ENCODE peak calls at places on chromosomes 1 and 21, in ten cellular contexts. N is AG04450, J is fibroblast of pulmonary artery, I is brain microvascular endothelial cell, F is heart right ventricle, L is lower leg skin, C is Calu3, P is WTC11, U is neural crest cell, R is mammary epithelial cell. G is an unnamed sample.

GRCh38 chr1:43057567-43057966 is 98.9 kb upstream of the SLC2A1 start:
- DNase-seq in N (no peak), J (no peak), I (no peak), F (no peak), L (peak), C (no peak), P (no peak), U (no peak), R (no peak), G (no peak)

GRCh38 chr1:93531193-93531592 is 83.3 kb downstream of the FNBP1L start:
- DNase-seq in N (no peak), J (no peak), I (no peak), F (no peak), L (no peak), C (no peak), P (no peak), U (no peak), R (no peak), G (no peak)

GRCh38 chr1:113128116-113128515 is 55.1 kb downstream of the LRIG2 start:
- DNase-seq in N (no peak), J (no peak), I (no peak), F (no peak), L (no peak), C (no peak), P (no peak), U (no peak), R (no peak), G (no peak)

GRCh38 chr1:57591854-57592253 is 168.0 kb upstream of the DAB1 start:
- DNase-seq in N (no peak), J (no peak), I (no peak), F (no peak), L (no peak), C (no peak), P (no peak), U (no peak), R (peak), G (no peak)

GRCh38 chr1:234782057-234782800 is 172.3 kb upstream of the IRF2BP2 start:
- DNase-seq in N (no peak), J (no peak), I (no peak), F (no peak), L (peak), C (no peak), P (no peak), U (no peak), R (no peak), G (no peak)

GRCh38 chr1:199759268-199759724 is 268.2 kb upstream of the NR5A2 start:
- DNase-seq in N (no peak), J (peak), I (peak), F (no peak), L (no peak), C (peak), P (no peak), U (no peak), R (peak), G (peak)

GRCh38 chr1:245748246-245748645 is 593.5 kb downstream of the KIF26B start:
- DNase-seq in N (no peak), J (no peak), I (no peak), F (no peak), L (no peak), C (no peak), P (no peak), U (no peak), R (no peak), G (no peak)

GRCh38 chr1:24266398-24266941 is 52.7 kb upstream of the GRHL3 start:
- DNase-seq in N (peak), J (peak), I (peak), F (no peak), L (peak), C (peak), P (no peak), U (no peak), R (peak), G (peak)

GRCh38 chr1:109863699-109864062 is 47.0 kb upstream of the CSF1 start:
- DNase-seq in N (no peak), J (no peak), I (no peak), F (no peak), L (no peak), C (no peak), P (no peak), U (no peak), R (no peak), G (no peak)

GRCh38 chr1:203017061-203017460 is 9.2 kb upstream of the PPFIA4 start:
- DNase-seq in N (no peak), J (no peak), I (no peak), F (no peak), L (no peak), C (no peak), P (no peak), U (no peak), R (no peak), G (no peak)

GRCh38 chr1:59146651-59147358 is 150.1 kb upstream of the FGGY start:
- DNase-seq in N (no peak), J (peak), I (no peak), F (peak), L (peak), C (peak), P (peak), U (peak), R (peak), G (no peak)

GRCh38 chr1:113931456-113931855 is 2.3 kb downstream of the HIPK1 start:
- DNase-seq in N (peak), J (peak), I (peak), F (no peak), L (no peak), C (no peak), P (no peak), U (no peak), R (no peak), G (peak)

GRCh38 chr1:23099171-23099536 is 69.5 kb downstream of the LUZP1 start:
- DNase-seq in N (no peak), J (no peak), I (no peak), F (no peak), L (no peak), C (no peak), P (no peak), U (no peak), R (no peak), G (no peak)

GRCh38 chr1:22044690-22045420 is 7.7 kb upstream of the CDC42 start:
- DNase-seq in N (no peak), J (peak), I (peak), F (no peak), L (no peak), C (no peak), P (no peak), U (no peak), R (peak), G (peak)

GRCh38 chr1:42576935-42577334 is 81.3 kb upstream of the PPIH start:
- DNase-seq in N (no peak), J (no peak), I (no peak), F (no peak), L (no peak), C (no peak), P (no peak), U (no peak), R (no peak), G (no peak)

GRCh38 chr1:15454256-15454655 is 2.3 kb upstream of the CELA2A start:
- DNase-seq in N (peak), J (peak), I (peak), F (no peak), L (no peak), C (no peak), P (no peak), U (no peak), R (peak), G (peak)

GRCh38 chr1:226908419-226908818 is 31.7 kb upstream of the COQ8A start:
- DNase-seq in N (no peak), J (no peak), I (no peak), F (no peak), L (peak), C (no peak), P (no peak), U (no peak), R (no peak), G (no peak)

GRCh38 chr21:31781737-31782136 is 49.8 kb upstream of the SCAF4 start:
- DNase-seq in N (no peak), J (peak), I (peak), F (peak), L (no peak), C (no peak), P (no peak), U (no peak), R (no peak), G (peak)

GRCh38 chr1:94071956-94072355 is 49.0 kb downstream of the ABCA4 start:
- DNase-seq in N (no peak), J (peak), I (no peak), F (no peak), L (no peak), C (no peak), P (no peak), U (no peak), R (no peak), G (no peak)

GRCh38 chr1:220699044-220699443 is 8.9 kb downstream of the C1orf115 start:
- DNase-seq in N (no peak), J (no peak), I (no peak), F (no peak), L (no peak), C (no peak), P (no peak), U (no peak), R (no peak), G (no peak)

GRCh38 chr1:224490540-224491537 is 56.2 kb upstream of the WDR26 start:
- DNase-seq in N (no peak), J (no peak), I (no peak), F (no peak), L (no peak), C (no peak), P (no peak), U (no peak), R (no peak), G (no peak)

GRCh38 chr1:29643838-29644440 is 407.6 kb downstream of the PTPRU start:
- DNase-seq in N (no peak), J (no peak), I (no peak), F (no peak), L (no peak), C (no peak), P (no peak), U (no peak), R (no peak), G (no peak)

GRCh38 chr1:41891403-41891896 is 27.3 kb downstream of the HIVEP3 start:
- DNase-seq in N (no peak), J (peak), I (no peak), F (no peak), L (no peak), C (peak), P (no peak), U (no peak), R (peak), G (no peak)

GRCh38 chr1:235739124-235739523 is 89.5 kb upstream of the GNG4 start:
- DNase-seq in N (peak), J (peak), I (peak), F (no peak), L (no peak), C (no peak), P (no peak), U (no peak), R (peak), G (peak)

GRCh38 chr1:168621356-168621755 is 45.0 kb downstream of the XCL1 start:
- DNase-seq in N (no peak), J (peak), I (peak), F (no peak), L (no peak), C (no peak), P (no peak), U (no peak), R (no peak), G (peak)

GRCh38 chr1:168626326-168626725 is 49.9 kb downstream of the XCL1 start:
- DNase-seq in N (no peak), J (no peak), I (no peak), F (no peak), L (no peak), C (no peak), P (no peak), U (no peak), R (no peak), G (no peak)

GRCh38 chr1:168627370-168627769 is 51.0 kb downstream of the XCL1 start:
- DNase-seq in N (no peak), J (no peak), I (no peak), F (no peak), L (no peak), C (no peak), P (no peak), U (no peak), R (no peak), G (no peak)

GRCh38 chr1:168623838-168624237 is 47.4 kb downstream of the XCL1 start:
- DNase-seq in N (no peak), J (no peak), I (no peak), F (no peak), L (no peak), C (no peak), P (no peak), U (no peak), R (no peak), G (no peak)

DNA sequence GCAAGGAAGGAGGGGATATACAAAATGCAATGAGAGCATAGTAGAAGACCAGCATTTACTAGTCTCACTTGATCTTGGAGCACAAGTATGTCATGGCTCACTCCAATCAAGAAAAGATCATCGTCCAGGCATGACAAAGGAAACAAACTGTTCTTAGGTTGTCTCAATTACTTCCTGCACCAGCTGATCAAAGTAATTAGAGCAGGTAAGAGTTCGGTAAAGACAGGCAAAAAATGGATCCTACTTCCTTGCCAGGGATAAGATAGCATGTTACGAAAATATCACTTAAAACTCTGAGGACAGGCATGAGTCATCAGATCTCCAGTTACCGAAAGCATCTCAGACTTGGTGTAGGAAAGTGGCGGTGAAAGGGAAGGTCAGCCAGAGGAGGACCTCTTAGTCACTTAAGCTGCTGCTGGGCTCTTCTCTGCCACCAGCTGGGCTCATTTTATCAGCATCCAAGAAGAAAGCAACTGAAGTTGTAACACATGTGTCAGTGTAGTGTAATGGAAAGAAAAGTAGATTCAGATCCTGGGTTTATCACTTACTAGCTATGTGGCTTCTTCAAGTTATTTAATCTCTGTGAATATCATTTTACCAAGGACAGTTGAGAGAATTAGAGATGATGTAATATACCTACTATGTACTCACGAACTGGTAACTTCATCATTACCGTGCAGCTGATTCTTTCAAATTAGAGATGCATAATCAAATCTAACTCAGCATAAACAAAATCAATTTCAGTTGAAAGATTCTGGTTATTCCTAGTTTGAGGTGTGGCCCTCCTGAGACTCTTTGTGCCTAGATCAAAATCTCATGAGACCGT is 46.8 kb downstream of the XCL1 start:
- DNase-seq in N (no peak), J (peak), I (peak), F (no peak), L (no peak), C (peak), P (no peak), U (no peak), R (peak), G (peak)
- TF ChIP-seq CTCF in N (no peak), J (no peak), I (peak), F (no peak), L (no peak), C (no peak), P (no peak), U (no peak), R (peak), G (no peak)

GRCh38 chr1:46333300-46334029 is 7.1 kb upstream of the NSUN4 start:
- DNase-seq in N (no peak), J (peak), I (peak), F (no peak), L (no peak), C (peak), P (peak), U (no peak), R (peak), G (peak)
- TF ChIP-seq CTCF in N (peak), J (peak), I (peak), F (peak), L (no peak), C (no peak), P (no peak), U (peak), R (peak), G (peak)

DNA sequence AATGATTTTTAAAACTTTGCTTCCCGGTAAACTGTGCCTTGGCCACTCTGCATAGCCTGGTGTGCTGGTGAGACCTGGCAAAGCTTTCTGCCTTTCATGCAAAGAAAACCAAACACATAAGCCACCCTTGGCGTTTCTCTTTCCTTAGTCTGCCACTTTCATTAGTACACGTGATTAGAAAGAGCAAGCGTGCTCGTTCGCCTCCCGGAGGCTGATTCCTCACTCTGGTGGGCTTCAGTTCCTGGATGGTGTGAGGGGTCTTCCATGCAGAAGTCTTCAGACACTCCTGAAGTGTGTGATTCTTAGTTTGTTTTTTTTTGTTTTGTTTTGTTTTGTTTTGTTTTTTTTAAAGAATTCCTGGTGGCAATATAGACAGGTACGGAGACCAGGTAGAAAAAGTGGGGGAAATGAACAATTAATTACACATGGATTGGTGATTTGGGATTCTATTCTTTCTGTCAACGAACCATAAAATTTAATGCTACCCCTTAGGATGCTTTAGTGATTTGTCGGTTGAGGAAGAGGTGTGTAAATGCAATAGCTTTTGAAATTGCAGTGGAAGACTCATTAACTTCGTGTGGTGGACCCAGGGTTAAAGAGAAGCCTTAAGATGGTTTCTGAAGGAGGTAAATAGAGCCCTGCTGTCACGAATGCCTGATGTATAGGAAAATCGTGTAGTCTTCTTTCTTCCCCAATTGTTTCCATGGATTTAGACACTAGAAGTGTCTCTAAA is 2.1 kb downstream of the GALNT2 start:
- DNase-seq in N (no peak), J (no peak), I (no peak), F (no peak), L (peak), C (no peak), P (no peak), U (no peak), R (no peak), G (no peak)
- TF ChIP-seq CTCF in N (no peak), J (no peak), I (peak), F (no peak), L (no peak), C (no peak), P (no peak), U (no peak), R (no peak), G (no peak)

DNA sequence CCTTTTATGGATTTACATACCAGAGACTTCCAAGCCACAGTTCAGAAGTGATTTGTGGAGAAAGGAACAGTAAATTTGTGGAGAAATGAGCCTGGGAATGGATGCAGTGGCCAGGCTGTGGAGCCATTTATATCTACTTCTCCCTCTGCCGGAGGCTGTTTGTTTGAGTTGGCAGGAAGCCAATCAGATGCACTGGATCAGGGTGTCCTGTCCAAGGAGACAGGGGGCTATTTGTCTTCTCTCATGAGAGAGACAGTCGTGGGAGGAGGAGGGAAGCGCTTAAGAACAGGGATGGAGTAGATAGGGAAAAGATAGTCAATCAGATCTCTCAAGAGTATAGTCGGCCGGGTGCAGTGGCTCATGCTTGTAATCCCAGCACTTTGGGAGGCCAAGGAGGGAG is 2.8 kb upstream of the HAPLN2 start:
- DNase-seq in N (no peak), J (peak), I (peak), F (peak), L (no peak), C (no peak), P (no peak), U (peak), R (no peak), G (peak)
- TF ChIP-seq CTCF in N (no peak), J (peak), I (no peak), F (no peak), L (no peak), C (no peak), P (no peak), U (no peak), R (no peak), G (peak)

DNA sequence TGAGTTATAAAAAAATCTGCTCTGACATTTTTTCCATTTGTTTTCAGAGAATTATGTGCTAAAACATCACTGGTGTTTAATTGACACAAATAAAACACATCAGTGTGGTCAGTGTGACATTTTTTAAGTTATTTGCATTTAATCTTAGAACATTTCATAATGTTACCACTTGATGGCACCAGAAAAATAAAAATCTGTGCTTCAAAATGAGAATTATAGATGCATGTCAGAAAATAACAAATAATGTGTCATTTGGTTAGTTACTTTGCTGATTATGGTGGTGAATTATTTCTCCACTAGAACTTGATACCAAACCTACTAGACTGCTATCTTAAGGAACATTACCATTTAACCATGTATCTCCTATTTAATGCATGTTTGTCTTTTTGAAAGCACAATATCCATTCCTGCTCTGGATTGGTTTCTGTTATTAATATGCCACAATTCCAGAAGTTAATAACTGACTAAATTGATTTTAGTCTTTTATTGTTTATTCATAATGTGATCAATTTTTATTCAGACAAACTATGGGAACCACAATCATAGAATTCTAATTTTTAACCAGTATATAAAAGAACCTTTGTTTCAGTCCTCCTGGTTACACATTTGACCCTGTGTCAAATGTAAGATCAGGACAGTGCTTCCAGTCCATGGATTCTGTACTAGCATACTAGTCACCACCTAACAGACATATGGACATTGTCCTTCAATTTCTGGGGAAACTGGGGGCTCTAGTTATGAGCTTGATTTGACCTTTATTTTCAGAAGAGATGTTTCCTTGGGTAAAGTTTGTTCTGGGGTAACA is 81.0 kb downstream of the RPS6KC1 start:
- DNase-seq in N (no peak), J (no peak), I (no peak), F (no peak), L (no peak), C (no peak), P (no peak), U (no peak), R (no peak), G (no peak)
- TF ChIP-seq CTCF in N (no peak), J (no peak), I (no peak), F (no peak), L (no peak), C (no peak), P (no peak), U (no peak), R (no peak), G (peak)

GRCh38 chr1:18373882-18374493 is 106.7 kb upstream of the KLHDC7A start:
- DNase-seq in N (no peak), J (no peak), I (no peak), F (no peak), L (no peak), C (peak), P (peak), U (peak), R (no peak), G (no peak)
- TF ChIP-seq CTCF in N (no peak), J (no peak), I (no peak), F (peak), L (no peak), C (no peak), P (peak), U (peak), R (no peak), G (no peak)

G was measured in HFFc6.